ENCODE peak calls at places on chromosome 12, in five cellular contexts. P is HCT116, J is endothelial cell of umbilical vein, M is H1, X is A549. Q is an unnamed sample.

GRCh38 chr12:195951-196350 is 18.0 kb downstream of the SLC6A12 start:
- DNase-seq in P (no peak), X (no peak), M (no peak), J (no peak), Q (no peak)

GRCh38 chr12:65630555-65630954 is 193.7 kb upstream of the HMGA2 start:
- DNase-seq in J (no peak), M (no peak), P (no peak), X (no peak), Q (no peak)

GRCh38 chr12:57154076-57154475 is 6.7 kb upstream of the LRP1-AS start:
- DNase-seq in J (no peak), M (no peak), X (no peak), P (no peak), Q (no peak)

GRCh38 chr12:53585726-53586125 is 40.5 kb downstream of the ATF7 start:
- DNase-seq in M (no peak), J (no peak), X (no peak), P (no peak), Q (no peak)

GRCh38 chr12:83042441-83043215 is 355.9 kb downstream of the TMTC2 start:
- DNase-seq in P (no peak), J (no peak), M (no peak), X (no peak), Q (no peak)

GRCh38 chr12:63844391-63845341 is at the start of gene SRGAP1:
- DNase-seq in J (peak), X (no peak), M (no peak), P (no peak), Q (peak)

GRCh38 chr12:128753438-128753837 is 70.3 kb downstream of the SLC15A4 start:
- DNase-seq in X (no peak), J (no peak), P (no peak), M (no peak), Q (no peak)

GRCh38 chr12:49529409-49529808 is 9.4 kb upstream of the KCNH3 start:
- DNase-seq in P (no peak), M (no peak), J (no peak), X (no peak), Q (peak)

GRCh38 chr12:15788266-15789214 is 648 bp downstream of the EPS8 start:
- DNase-seq in J (peak), M (no peak), X (peak), P (peak), Q (peak)

GRCh38 chr12:53676715-53677611 is 1.1 kb upstream of the ATP5MC2 start:
- DNase-seq in M (peak), J (peak), P (no peak), X (no peak), Q (no peak)

GRCh38 chr12:127169321-127170270 is 1097.4 kb upstream of the TMEM132C start:
- DNase-seq in J (no peak), X (no peak), M (no peak), P (no peak), Q (no peak)

GRCh38 chr12:127355061-127355820 is 911.7 kb upstream of the TMEM132C start:
- DNase-seq in J (no peak), P (no peak), M (peak), X (peak), Q (peak)

GRCh38 chr12:11807453-11807852 is 158.0 kb downstream of the ETV6 start:
- DNase-seq in X (no peak), M (no peak), J (no peak), P (no peak), Q (no peak)

GRCh38 chr12:107236824-107237467 is 143.6 kb upstream of the CRY1 start:
- DNase-seq in X (no peak), P (no peak), J (peak), M (no peak), Q (no peak)

GRCh38 chr12:91620949-91621348 is 438.3 kb upstream of the DCN start:
- DNase-seq in M (no peak), X (no peak), P (no peak), J (no peak), Q (no peak)

GRCh38 chr12:85951823-85952222 is 77.7 kb downstream of the NTS start:
- DNase-seq in J (peak), X (no peak), P (peak), M (no peak), Q (peak)

GRCh38 chr12:76643438-76643837 is 83.9 kb upstream of the OSBPL8 start:
- DNase-seq in X (no peak), M (no peak), P (no peak), J (no peak), Q (no peak)

GRCh38 chr12:54030889-54031860 is 1.7 kb upstream of the HOXC5 start:
- DNase-seq in X (no peak), P (no peak), J (no peak), M (no peak), Q (no peak)

GRCh38 chr12:124493809-124494750 is 73.3 kb downstream of the NCOR2 start:
- DNase-seq in X (no peak), P (no peak), J (no peak), M (no peak), Q (peak)

GRCh38 chr12:92030618-92031017 is 115.0 kb downstream of the BTG1 start:
- DNase-seq in M (no peak), J (peak), X (no peak), P (no peak), Q (peak)

GRCh38 chr12:53325539-53326061 is 4.2 kb upstream of the AAAS start:
- DNase-seq in M (peak), X (peak), P (no peak), J (peak), Q (peak)

GRCh38 chr12:125005652-125006051 is 12.2 kb downstream of the BRI3BP start:
- DNase-seq in M (no peak), P (no peak), J (no peak), X (no peak), Q (no peak)

GRCh38 chr12:51270847-51271518 is 768 bp upstream of the SMAGP start:
- DNase-seq in P (peak), X (peak), J (peak), M (no peak), Q (peak)

GRCh38 chr12:31876568-31877424 is 82.4 kb upstream of the RESF1 start:
- DNase-seq in J (no peak), P (no peak), X (no peak), M (no peak), Q (peak)

GRCh38 chr12:19186722-19187661 is 57.5 kb downstream of the PLEKHA5 start:
- DNase-seq in J (peak), M (no peak), P (peak), X (peak), Q (peak)

GRCh38 chr12:124583854-124584253 is 16.4 kb upstream of the NCOR2 start:
- DNase-seq in X (no peak), J (no peak), M (no peak), P (no peak), Q (no peak)

GRCh38 chr12:114933428-114934160 is 249.6 kb upstream of the TBX3 start:
- DNase-seq in J (no peak), M (no peak), P (peak), X (peak), Q (no peak)

GRCh38 chr12:50400104-50400637 is 514 bp upstream of the LARP4 start:
- DNase-seq in J (no peak), P (no peak), M (no peak), X (no peak), Q (peak)

GRCh38 chr12:52975820-52976573 is 27.1 kb downstream of the KRT18 start:
- DNase-seq in P (peak), X (no peak), J (peak), M (no peak), Q (no peak)

GRCh38 chr12:121711925-121712461 is 559 bp upstream of the TMEM120B start:
- DNase-seq in J (no peak), M (no peak), X (peak), P (no peak), Q (peak)

GRCh38 chr12:28247806-28248205 is 57.5 kb downstream of the CCDC91 start:
- DNase-seq in X (no peak), P (no peak), J (no peak), M (no peak), Q (no peak)

GRCh38 chr12:3348055-3348454 is 142.9 kb upstream of the PRMT8 start:
- DNase-seq in M (no peak), P (no peak), X (no peak), J (no peak), Q (no peak)

GRCh38 chr12:47094804-47095203 is 15.0 kb upstream of the AMIGO2 start:
- DNase-seq in M (no peak), X (no peak), P (no peak), J (no peak), Q (no peak)

GRCh38 chr12:46339051-46339450 is 33.5 kb downstream of the SLC38A2 start:
- DNase-seq in X (no peak), P (no peak), M (no peak), J (no peak), Q (no peak)

GRCh38 chr12:18752280-18752920 is 14.5 kb downstream of the CAPZA3 start:
- DNase-seq in J (no peak), P (no peak), X (no peak), M (no peak), Q (no peak)

DNA sequence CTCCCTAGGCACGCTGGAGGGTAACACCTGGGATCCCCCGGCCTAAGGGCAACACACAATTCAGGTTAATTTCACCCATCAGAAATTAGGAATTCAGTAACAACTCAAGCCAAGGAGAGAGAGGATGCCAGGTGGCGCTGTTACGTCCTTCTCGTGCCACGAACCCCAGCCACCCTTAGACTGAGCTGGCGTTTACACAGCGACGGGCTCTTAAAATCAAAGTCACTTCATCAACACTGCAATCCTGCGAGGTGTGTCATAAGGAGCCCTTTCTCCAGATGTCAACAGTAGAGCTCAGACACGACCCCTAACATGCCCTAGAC is 110.6 kb upstream of the TMEM132D start:
- DNase-seq in M (peak), J (no peak), X (no peak), P (no peak), Q (peak)
- TF ChIP-seq MAX in M (no peak), J (no peak), X (no peak), P (no peak), Q (no peak)

GRCh38 chr12:113098428-113099028 is 37.0 kb downstream of the RASAL1 start:
- DNase-seq in J (peak), M (peak), X (peak), P (peak), Q (peak)

GRCh38 chr12:113099364-113099763 is 36.2 kb downstream of the RASAL1 start:
- DNase-seq in M (no peak), X (no peak), J (no peak), P (no peak), Q (no peak)

GRCh38 chr12:113096675-113097461 is 38.7 kb downstream of the RASAL1 start:
- DNase-seq in P (no peak), M (no peak), J (no peak), X (no peak), Q (no peak)

GRCh38 chr12:113099764-113100163 is 35.8 kb downstream of the RASAL1 start:
- DNase-seq in X (no peak), J (no peak), M (no peak), P (no peak), Q (no peak)

GRCh38 chr12:113097716-113098427 is 37.7 kb downstream of the RASAL1 start:
- DNase-seq in X (no peak), M (peak), J (no peak), P (no peak), Q (no peak)
- TF ChIP-seq MAX in X (no peak), M (no peak), J (no peak), P (no peak), Q (no peak)

DNA sequence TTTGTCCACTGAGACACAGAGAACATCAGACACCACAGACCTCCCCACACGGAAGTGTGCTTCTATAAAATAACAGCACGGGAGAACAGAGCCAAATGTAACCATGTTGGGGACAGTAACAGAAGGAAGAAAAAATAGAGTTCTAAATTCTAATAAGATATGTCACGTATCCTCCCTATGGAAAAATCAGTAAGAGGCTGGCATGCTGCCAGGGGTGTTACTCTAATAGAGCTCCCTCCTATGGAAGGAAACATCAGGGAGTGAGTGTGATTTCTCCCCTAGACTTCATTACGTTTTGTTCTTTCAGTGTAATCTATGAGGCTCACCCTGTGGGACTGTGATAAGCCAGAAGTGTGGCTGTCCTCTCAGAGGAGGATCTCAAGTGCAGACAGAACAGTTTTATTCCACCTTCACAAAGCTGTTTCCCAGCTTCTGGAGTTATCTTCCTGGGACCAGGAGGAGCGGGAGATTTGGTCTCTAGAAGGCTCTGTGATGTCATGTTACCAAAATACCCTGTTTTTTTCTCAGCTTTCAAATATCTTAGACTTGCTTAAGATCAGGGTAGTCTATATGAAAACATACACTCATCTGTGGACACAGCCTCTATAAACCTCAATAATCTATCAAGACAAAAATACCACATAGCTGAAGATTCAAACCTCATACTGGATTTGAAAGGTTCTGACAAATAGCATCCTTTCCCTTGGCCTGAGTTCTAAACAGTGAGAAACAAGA is 69.3 kb downstream of the ZFC3H1 start:
- DNase-seq in P (peak), X (peak), M (no peak), J (no peak), Q (no peak)
- TF ChIP-seq MAX in P (no peak), X (no peak), M (no peak), J (no peak), Q (no peak)

GRCh38 chr12:12999959-13000615 is at the start of gene HEBP1:
- DNase-seq in X (peak), P (peak), M (peak), J (peak), Q (peak)
- TF ChIP-seq MAX in X (peak), P (peak), M (peak), J (no peak), Q (peak)

GRCh38 chr12:111864935-111865334 is 22.9 kb downstream of the MAPKAPK5 start:
- DNase-seq in P (no peak), J (no peak), X (no peak), M (no peak), Q (peak)

GRCh38 chr12:111868676-111869588 is 26.9 kb downstream of the MAPKAPK5 start:
- DNase-seq in M (no peak), P (no peak), X (no peak), J (no peak), Q (no peak)

GRCh38 chr12:111873113-111873512 is 31.1 kb downstream of the MAPKAPK5 start:
- DNase-seq in M (no peak), P (no peak), X (no peak), J (no peak), Q (no peak)

GRCh38 chr12:111870216-111870615 is 28.2 kb downstream of the MAPKAPK5 start:
- DNase-seq in M (no peak), P (no peak), J (no peak), X (no peak), Q (no peak)

DNA sequence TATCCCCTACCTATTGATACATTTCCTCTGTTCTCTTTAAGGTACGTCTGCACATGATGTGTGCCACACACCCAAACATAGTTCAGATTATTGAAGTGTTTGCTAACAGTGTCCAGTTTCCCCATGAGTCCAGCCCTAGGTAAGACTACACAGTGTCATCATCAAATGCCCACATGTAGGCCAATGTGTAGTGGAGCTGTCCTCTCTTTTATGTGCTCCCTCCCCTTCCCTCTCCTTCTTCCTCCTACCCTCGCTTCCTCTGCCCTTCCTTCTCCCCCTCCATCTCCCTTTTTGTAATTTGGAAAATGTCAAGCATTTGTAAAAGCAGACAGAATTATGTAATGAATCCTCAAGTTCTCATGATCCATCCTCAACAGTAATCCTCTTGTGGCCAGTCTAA is 25.5 kb downstream of the MAPKAPK5 start:
- DNase-seq in J (no peak), P (no peak), M (no peak), X (no peak), Q (no peak)
- TF ChIP-seq MAX in J (no peak), P (no peak), M (no peak), X (no peak), Q (no peak)

GRCh38 chr12:94599189-94599588 is 51.2 kb downstream of the TMCC3 start:
- DNase-seq in P (no peak), X (no peak), M (no peak), J (no peak), Q (no peak)
- TF ChIP-seq MAX in P (no peak), X (no peak), M (no peak), J (no peak), Q (no peak)

DNA sequence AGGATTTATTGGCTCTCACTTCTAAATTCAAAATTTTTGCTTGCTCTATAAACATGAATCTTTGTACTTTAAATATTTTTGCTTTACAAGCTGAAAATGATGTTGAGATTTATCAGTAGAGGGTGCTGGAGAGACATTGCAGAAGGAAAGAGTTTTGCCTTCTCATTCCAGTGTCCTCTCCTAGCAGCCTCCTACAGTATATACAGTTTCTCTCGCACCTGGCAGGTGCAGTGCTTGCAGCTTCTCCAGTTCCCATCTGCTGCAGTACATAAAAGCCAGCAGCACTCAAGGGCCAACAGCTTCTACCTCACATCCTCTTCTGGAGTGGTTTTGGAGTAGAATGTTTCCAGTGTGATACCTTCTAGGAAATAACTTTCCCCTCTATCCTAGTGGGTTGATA is 601.8 kb upstream of the ATXN7L3B start:
- DNase-seq in M (no peak), X (no peak), J (no peak), P (peak), Q (peak)
- TF ChIP-seq MAX in M (no peak), X (no peak), J (no peak), P (no peak), Q (no peak)

DNA sequence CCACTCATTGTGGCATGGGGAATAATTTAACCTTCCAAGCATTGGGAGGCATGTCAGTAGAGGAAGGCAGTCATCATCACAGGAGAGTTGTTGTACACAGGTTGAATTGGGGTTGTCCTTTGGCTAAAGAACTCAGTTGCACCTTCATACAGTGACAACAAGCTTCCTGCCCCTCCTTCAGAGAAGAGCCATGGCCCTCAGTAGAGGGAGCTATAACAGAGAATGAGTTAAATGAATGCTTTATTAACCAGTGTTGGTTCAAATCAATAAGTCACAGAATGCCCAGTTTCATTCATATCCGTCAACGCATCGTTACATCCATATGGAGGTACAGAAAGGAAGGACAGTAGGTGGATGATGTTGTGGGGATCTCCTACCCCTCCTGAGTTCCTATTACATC is 4.8 kb downstream of the IFNG-AS1 start:
- DNase-seq in X (no peak), J (no peak), M (no peak), P (no peak), Q (no peak)
- TF ChIP-seq MAX in X (no peak), J (no peak), M (no peak), P (no peak), Q (no peak)